ENCODE peak calls at places on chromosome 4, in seven cellular contexts. P, S, F, C, D, Z and Q are unnamed samples.

GRCh38 chr4:24248674-24249644 is 335.4 kb downstream of the DHX15 start:
- DNase-seq in P (no peak), S (peak), F (no peak), C (no peak), D (no peak), Z (no peak), Q (no peak)

GRCh38 chr4:144579411-144580020 is 66.4 kb upstream of the HHIP start:
- DNase-seq in P (peak), S (no peak), F (no peak), C (no peak), D (peak), Z (no peak), Q (peak)

GRCh38 chr4:185211035-185211434 is 1.6 kb downstream of the SNX25 start:
- DNase-seq in P (no peak), S (peak), F (no peak), C (no peak), D (no peak), Z (no peak), Q (peak)

GRCh38 chr4:141074098-141074878 is 59.0 kb downstream of the RNF150 start:
- DNase-seq in P (no peak), S (no peak), F (no peak), C (no peak), D (peak), Z (no peak), Q (peak)

GRCh38 chr4:157804986-157805385 is 367.8 kb downstream of the GASK1B start:
- DNase-seq in P (peak), S (peak), F (no peak), C (no peak), D (peak), Z (peak), Q (no peak)

GRCh38 chr4:37628977-37629609 is 57.1 kb downstream of the RELL1 start:
- DNase-seq in P (peak), S (no peak), F (no peak), C (peak), D (peak), Z (no peak), Q (peak)

GRCh38 chr4:184843984-184844554 is 18.3 kb upstream of the ACSL1 start:
- DNase-seq in P (no peak), S (no peak), F (no peak), C (no peak), D (no peak), Z (no peak), Q (no peak)

GRCh38 chr4:74631988-74632387 is 162.3 kb downstream of the BTC start:
- DNase-seq in P (no peak), S (no peak), F (no peak), C (no peak), D (no peak), Z (no peak), Q (no peak)

GRCh38 chr4:119080721-119081541 is 54.7 kb upstream of the MYOZ2 start:
- DNase-seq in P (peak), S (no peak), F (no peak), C (no peak), D (no peak), Z (no peak), Q (no peak)

GRCh38 chr4:39514888-39515401 is 12.3 kb downstream of the UGDH start:
- DNase-seq in P (peak), S (no peak), F (peak), C (no peak), D (no peak), Z (no peak), Q (no peak)

GRCh38 chr4:139522457-139522856 is 33.6 kb downstream of the SETD7 start:
- DNase-seq in P (no peak), S (peak), F (no peak), C (no peak), D (no peak), Z (peak), Q (no peak)

GRCh38 chr4:166045457-166045856 is 172.4 kb downstream of the TLL1 start:
- DNase-seq in P (no peak), S (no peak), F (no peak), C (no peak), D (no peak), Z (no peak), Q (no peak)

GRCh38 chr4:141860974-141861373 is 224.6 kb downstream of the IL15 start:
- DNase-seq in P (peak), S (no peak), F (no peak), C (no peak), D (no peak), Z (peak), Q (no peak)

GRCh38 chr4:14880805-14881204 is 121.5 kb upstream of the CPEB2 start:
- DNase-seq in P (no peak), S (no peak), F (no peak), C (no peak), D (no peak), Z (no peak), Q (no peak)

GRCh38 chr4:20178902-20179576 is 72.7 kb upstream of the SLIT2 start:
- DNase-seq in P (no peak), S (no peak), F (peak), C (no peak), D (no peak), Z (peak), Q (no peak)

GRCh38 chr4:110130578-110131358 is 67.6 kb downstream of the ELOVL6 start:
- DNase-seq in P (peak), S (no peak), F (no peak), C (no peak), D (no peak), Z (no peak), Q (no peak)

GRCh38 chr4:184854673-184855072 is 28.9 kb upstream of the ACSL1 start:
- DNase-seq in P (no peak), S (no peak), F (no peak), C (no peak), D (no peak), Z (no peak), Q (no peak)

GRCh38 chr4:183140911-183141320 is 41.9 kb downstream of the WWC2 start:
- DNase-seq in P (no peak), S (no peak), F (no peak), C (no peak), D (peak), Z (no peak), Q (peak)

GRCh38 chr4:127985989-127986388 is 20.8 kb downstream of the ABHD18 start:
- DNase-seq in P (no peak), S (no peak), F (no peak), C (no peak), D (no peak), Z (no peak), Q (no peak)

GRCh38 chr4:116361782-116362181 is 723.6 kb downstream of the TRAM1L1 start:
- DNase-seq in P (no peak), S (no peak), F (no peak), C (no peak), D (peak), Z (no peak), Q (peak)

GRCh38 chr4:25813705-25814104 is 49.1 kb downstream of the SEL1L3 start:
- DNase-seq in P (peak), S (peak), F (no peak), C (no peak), D (peak), Z (no peak), Q (peak)

GRCh38 chr4:3529363-3529762 is 2.9 kb downstream of the LRPAP1 start:
- DNase-seq in P (no peak), S (no peak), F (peak), C (peak), D (no peak), Z (no peak), Q (no peak)

GRCh38 chr4:14000091-14000814 is 372.7 kb upstream of the BOD1L1 start:
- DNase-seq in P (peak), S (no peak), F (no peak), C (no peak), D (no peak), Z (no peak), Q (no peak)

GRCh38 chr4:143512978-143513313 is 556 bp upstream of the SMARCA5 start:
- DNase-seq in P (no peak), S (no peak), F (no peak), C (no peak), D (peak), Z (no peak), Q (no peak)

GRCh38 chr4:158428242-158428641 is 93.4 kb upstream of the RXFP1 start:
- DNase-seq in P (peak), S (no peak), F (no peak), C (no peak), D (peak), Z (no peak), Q (peak)

GRCh38 chr4:56468097-56468422 is 643 bp downstream of the SRP72 start:
- DNase-seq in P (peak), S (peak), F (no peak), C (no peak), D (peak), Z (no peak), Q (no peak)

GRCh38 chr4:27861802-27862201 is 1001.2 kb downstream of the STIM2 start:
- DNase-seq in P (peak), S (no peak), F (no peak), C (no peak), D (peak), Z (no peak), Q (peak)

GRCh38 chr4:152448038-152448437 is 87.9 kb downstream of the FBXW7 start:
- DNase-seq in P (no peak), S (no peak), F (no peak), C (no peak), D (no peak), Z (no peak), Q (no peak)

GRCh38 chr4:61500883-61501282 is 300.8 kb downstream of the ADGRL3 start:
- DNase-seq in P (peak), S (no peak), F (no peak), C (no peak), D (no peak), Z (peak), Q (peak)

GRCh38 chr4:86895692-86896488 is 3.7 kb upstream of the C4orf36 start:
- DNase-seq in P (peak), S (peak), F (no peak), C (no peak), D (peak), Z (peak), Q (peak)

DNA sequence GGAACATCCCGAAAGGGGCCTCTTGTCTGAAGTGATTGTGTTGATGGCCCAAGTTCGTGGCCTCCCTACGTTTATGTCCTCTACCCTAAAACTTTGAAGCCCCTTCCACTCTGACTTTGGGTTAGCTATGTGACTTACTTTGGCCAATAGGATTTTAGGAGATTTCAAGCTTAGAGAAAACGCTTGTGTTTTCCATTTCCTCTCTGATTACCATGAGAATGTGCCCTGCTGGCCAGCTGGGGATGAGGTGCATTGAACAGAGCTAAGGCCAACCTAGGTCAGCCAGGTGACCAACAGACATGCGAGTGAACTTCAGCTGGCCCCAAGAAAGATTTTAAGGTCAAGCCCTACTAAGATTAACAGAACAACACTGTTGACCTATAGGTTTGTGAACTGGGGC is 82.4 kb downstream of the SLC2A9 start:
- DNase-seq in P (no peak), S (no peak), F (no peak), C (no peak), D (no peak), Z (peak), Q (no peak)
- TF ChIP-seq CTCF in P (no peak), S (no peak), F (no peak), C (no peak), D (no peak), Z (no peak), Q (no peak)

DNA sequence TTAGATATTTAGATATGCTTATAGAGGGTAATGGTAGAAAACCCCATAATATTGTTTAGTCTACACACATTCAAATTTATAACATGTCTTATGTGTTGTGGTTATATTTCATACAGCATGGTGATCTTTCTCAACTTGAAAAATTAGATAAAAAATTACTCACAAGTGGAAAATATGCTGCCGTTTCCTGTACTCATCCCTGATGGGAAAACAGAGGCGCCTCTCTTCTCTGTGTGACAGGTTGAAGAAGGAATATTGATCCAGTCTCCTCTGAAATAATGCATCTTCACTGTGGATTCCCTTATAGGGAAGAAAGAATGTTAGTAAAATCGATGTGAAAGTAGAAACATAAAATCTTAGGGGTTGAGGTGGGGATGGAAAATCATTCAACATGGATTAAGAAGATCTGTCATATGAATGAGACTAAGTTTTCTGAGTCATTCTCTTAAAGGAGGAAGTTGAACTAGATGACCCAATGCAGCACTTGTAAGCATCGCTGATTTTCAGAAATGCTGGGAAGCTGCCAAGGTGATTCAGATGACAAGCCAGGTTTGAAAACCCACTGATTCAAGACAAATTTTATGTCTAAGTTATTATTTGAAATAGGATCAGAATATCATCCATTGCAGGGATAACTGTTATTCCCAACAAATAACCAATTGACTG is 70.7 kb downstream of the ANKRD50 start:
- DNase-seq in P (peak), S (no peak), F (no peak), C (no peak), D (peak), Z (no peak), Q (peak)
- H3K4me3 ChIP-seq in P (no peak), S (no peak), F (no peak), C (no peak), D (no peak), Z (no peak), Q (no peak)

GRCh38 chr4:82861529-82861928 is 29.4 kb downstream of the SEC31A start:
- DNase-seq in P (no peak), S (no peak), F (no peak), C (no peak), D (no peak), Z (no peak), Q (no peak)
- TF ChIP-seq CTCF in P (no peak), S (no peak), F (no peak), C (no peak), D (no peak), Z (no peak), Q (no peak)

GRCh38 chr4:169274033-169274432 is 3.3 kb upstream of the SH3RF1 start:
- DNase-seq in P (no peak), S (no peak), F (no peak), C (no peak), D (no peak), Z (no peak), Q (no peak)

GRCh38 chr4:169271692-169272007 is 894 bp upstream of the SH3RF1 start:
- DNase-seq in P (peak), S (no peak), F (no peak), C (no peak), D (no peak), Z (no peak), Q (no peak)

GRCh38 chr4:169270810-169271691 is at the start of gene SH3RF1:
- DNase-seq in P (peak), S (peak), F (peak), C (peak), D (peak), Z (peak), Q (peak)

GRCh38 chr4:169270156-169270809 is 473 bp downstream of the SH3RF1 start:
- DNase-seq in P (peak), S (peak), F (peak), C (peak), D (peak), Z (peak), Q (peak)

GRCh38 chr4:169272265-169272886 is 1.6 kb upstream of the SH3RF1 start:
- DNase-seq in P (peak), S (no peak), F (no peak), C (no peak), D (peak), Z (no peak), Q (peak)
- H3K4me3 ChIP-seq in P (peak), S (no peak), F (no peak), C (no peak), D (peak), Z (peak), Q (peak)

DNA sequence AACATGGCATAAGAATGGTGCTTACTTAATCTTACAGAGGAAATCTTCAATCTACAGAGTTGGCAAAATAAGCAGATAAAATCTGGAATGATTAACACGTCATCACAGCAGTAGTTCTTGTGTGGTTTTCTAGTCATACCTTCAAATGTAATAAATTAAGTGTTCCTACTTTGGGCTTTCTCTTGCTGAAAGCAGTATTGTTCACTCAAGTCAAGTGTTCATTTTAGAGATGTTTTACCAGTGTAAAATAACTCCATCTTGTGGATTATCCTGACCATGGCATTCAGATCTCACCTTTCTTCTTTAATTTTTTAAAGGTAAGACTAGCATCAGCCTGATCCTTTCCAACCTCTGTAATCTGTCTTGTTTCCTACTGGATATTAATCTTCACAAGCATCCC is 72.9 kb downstream of the ADAMTS3 start:
- DNase-seq in P (peak), S (no peak), F (no peak), C (no peak), D (peak), Z (peak), Q (peak)
- TF ChIP-seq CTCF in P (peak), S (no peak), F (no peak), C (no peak), D (peak), Z (no peak), Q (peak)

DNA sequence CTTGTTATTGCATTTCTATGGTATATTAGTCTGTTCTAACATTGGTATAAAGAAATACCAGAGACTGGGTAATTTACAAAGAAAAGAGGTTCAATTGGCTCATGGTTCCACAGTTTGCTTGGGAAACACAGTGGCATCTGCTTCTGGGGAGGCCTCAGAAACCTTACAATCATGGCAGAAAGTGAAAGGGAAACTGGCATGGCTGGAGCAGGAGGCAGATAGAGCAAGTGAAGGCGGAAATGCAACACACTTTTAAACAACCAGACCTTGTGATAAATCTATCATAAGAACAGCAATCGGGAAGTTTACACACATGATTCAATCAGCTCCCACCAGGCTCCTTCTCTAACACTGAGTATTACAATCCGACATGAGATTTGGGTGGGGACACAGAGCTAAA is 346.6 kb upstream of the GNPDA2 start:
- DNase-seq in P (no peak), S (no peak), F (no peak), C (no peak), D (no peak), Z (no peak), Q (no peak)
- H3K4me3 ChIP-seq in P (no peak), S (no peak), F (no peak), C (no peak), D (no peak), Z (no peak), Q (no peak)

GRCh38 chr4:174252412-174252811 is 31.1 kb downstream of the FBXO8 start:
- DNase-seq in P (no peak), S (no peak), F (no peak), C (no peak), D (no peak), Z (no peak), Q (no peak)
- TF ChIP-seq CTCF in P (no peak), S (no peak), F (no peak), C (no peak), D (no peak), Z (no peak), Q (no peak)

GRCh38 chr4:42397635-42398447 is 553 bp downstream of the SHISA3 start:
- DNase-seq in P (peak), S (peak), F (peak), C (no peak), D (peak), Z (peak), Q (peak)
- H3K4me3 ChIP-seq in P (peak), S (peak), F (no peak), C (peak), D (peak), Z (peak), Q (peak)

GRCh38 chr4:53227451-53227850 is 138.4 kb downstream of the SCFD2 start:
- DNase-seq in P (peak), S (no peak), F (no peak), C (no peak), D (no peak), Z (no peak), Q (no peak)

GRCh38 chr4:53221832-53222480 is 143.9 kb downstream of the SCFD2 start:
- DNase-seq in P (no peak), S (no peak), F (no peak), C (no peak), D (no peak), Z (no peak), Q (no peak)
- TF ChIP-seq CTCF in P (no peak), S (no peak), F (no peak), C (no peak), D (no peak), Z (no peak), Q (no peak)

DNA sequence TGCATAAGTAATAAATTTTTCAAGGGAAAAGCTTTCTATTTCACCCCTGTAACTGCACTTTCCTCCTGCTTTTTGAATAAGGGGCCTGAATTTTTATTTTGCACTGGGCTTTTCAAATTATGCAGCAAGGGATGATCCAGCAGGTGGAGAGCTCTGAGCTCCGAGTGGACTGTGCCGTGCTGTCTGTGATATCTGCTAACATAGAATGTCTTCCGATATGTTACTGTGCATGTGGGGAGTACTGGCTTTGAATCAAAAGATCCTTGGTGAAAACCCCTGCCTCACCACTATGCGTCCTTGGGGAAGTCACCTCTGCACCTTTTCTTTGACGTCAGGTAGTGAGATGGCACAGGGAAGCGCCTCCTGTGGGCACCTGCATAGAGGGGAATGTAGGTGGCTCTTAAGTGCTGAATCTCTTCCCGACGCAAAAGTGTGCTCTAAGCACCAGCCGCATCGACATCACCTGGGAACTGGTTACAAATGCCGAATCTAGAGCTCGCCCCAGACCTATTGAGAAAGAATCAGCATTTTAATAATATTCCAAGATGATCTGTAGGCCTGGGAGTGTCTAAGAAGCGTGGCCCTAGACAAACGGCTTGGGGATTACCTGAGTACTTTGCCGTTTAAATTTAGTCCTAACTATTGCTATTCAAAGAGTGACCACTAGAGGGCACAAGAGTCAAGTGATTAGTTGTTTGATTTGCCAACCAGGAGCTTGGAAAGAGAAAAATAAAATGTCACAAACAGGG is 19.2 kb upstream of the WFS1 start:
- DNase-seq in P (peak), S (peak), F (peak), C (no peak), D (peak), Z (peak), Q (peak)
- H3K4me3 ChIP-seq in P (peak), S (peak), F (no peak), C (no peak), D (no peak), Z (peak), Q (no peak)